ENCODE peak calls at places on chromosomes 2 and 18, in nine cellular contexts. L is HT1080; E is epithelial cell of esophagus; Y is HEK293T; A is skeletal muscle cell; T is left kidney; C is 8988T; K is kidney tubule cell; P is activated CD8-positive, alpha-beta memory T cell treated with anti-CD3 and anti-CD28 coated beads, Interleukin-2, amount 50 U/mL, for 48 hours. V is an unnamed sample.

GRCh38 chr2:121698318-121698930 is 38.3 kb downstream of the NIFK start:
- DNase-seq in L (no peak), E (no peak), Y (no peak), A (no peak), T (no peak), C (no peak), K (no peak), P (peak; percentile 53), V (no peak)

GRCh38 chr2:134657650-134658250 is 61.0 kb downstream of the TMEM163 start:
- DNase-seq in L (no peak), E (no peak), Y (no peak), A (no peak), T (no peak), C (no peak), K (peak; percentile 36), P (no peak), V (no peak)

GRCh38 chr2:241201445-241202267 is 13.2 kb downstream of the ANO7 start:
- DNase-seq in L (no peak), E (no peak), Y (no peak), A (no peak), T (no peak), C (no peak), K (no peak), P (no peak), V (no peak)

GRCh38 chr2:19132967-19133366 is 225.5 kb downstream of the OSR1 start:
- DNase-seq in L (no peak), E (no peak), Y (no peak), A (no peak), T (no peak), C (no peak), K (no peak), P (no peak), V (no peak)

GRCh38 chr2:121336528-121337294 is 51.7 kb upstream of the TFCP2L1 start:
- DNase-seq in L (no peak), E (no peak), Y (no peak), A (no peak), T (peak; percentile 38), C (no peak), K (no peak), P (no peak), V (no peak)

GRCh38 chr2:170271340-170271739 is 93.4 kb downstream of the MYO3B start:
- DNase-seq in L (no peak), E (no peak), Y (no peak), A (no peak), T (peak; percentile 35), C (no peak), K (no peak), P (no peak), V (peak; percentile 5)

GRCh38 chr18:74013955-74014354 is 133.7 kb downstream of the FBXO15 start:
- DNase-seq in L (peak; percentile 55), E (peak; percentile 89), Y (no peak), A (peak; percentile 52), T (peak; percentile 7), C (no peak), K (no peak), P (no peak), V (peak; percentile 3)

GRCh38 chr2:64023485-64024258 is 4.4 kb upstream of the VPS54 start:
- DNase-seq in L (no peak), E (no peak), Y (peak; percentile 10), A (no peak), T (no peak), C (no peak), K (no peak), P (no peak), V (peak; percentile 19)

GRCh38 chr2:166337932-166338331 is 37.8 kb downstream of the SCN9A start:
- DNase-seq in L (no peak), E (no peak), Y (no peak), A (no peak), T (no peak), C (no peak), K (no peak), P (no peak), V (no peak)

GRCh38 chr2:136448435-136448834 is 316.9 kb upstream of the THSD7B start:
- DNase-seq in L (no peak), E (no peak), Y (no peak), A (no peak), T (no peak), C (no peak), K (peak; percentile 56), P (no peak), V (no peak)

GRCh38 chr2:218988650-218989049 is 3.7 kb upstream of the FEV start:
- DNase-seq in L (no peak), E (no peak), Y (no peak), A (no peak), T (no peak), C (no peak), K (no peak), P (no peak), V (no peak)

GRCh38 chr2:237159006-237159897 is 73.6 kb downstream of the COPS8 start:
- DNase-seq in L (no peak), E (no peak), Y (no peak), A (no peak), T (no peak), C (no peak), K (no peak), P (no peak), V (no peak)

GRCh38 chr18:62848946-62849345 is 133.6 kb downstream of the PHLPP1 start:
- DNase-seq in L (no peak), E (peak; percentile 14), Y (no peak), A (no peak), T (no peak), C (no peak), K (peak; percentile 37), P (no peak), V (no peak)

GRCh38 chr18:36769611-36770314 is 59.0 kb downstream of the TPGS2 start:
- DNase-seq in L (no peak), E (no peak), Y (peak; percentile 79), A (no peak), T (no peak), C (peak; percentile 60), K (no peak), P (no peak), V (no peak)

GRCh38 chr2:191646612-191646902 is 31.4 kb upstream of the NABP1 start:
- DNase-seq in L (no peak), E (peak; percentile 95), Y (no peak), A (no peak), T (no peak), C (no peak), K (no peak), P (no peak), V (no peak)

GRCh38 chr2:222655406-222655747 is 515 bp downstream of the FARSB start:
- DNase-seq in L (no peak), E (peak; percentile 50), Y (peak; percentile 20), A (no peak), T (peak; percentile 71), C (no peak), K (peak; percentile 59), P (no peak), V (peak; percentile 59)